ENCODE peak calls at places on chromosomes 6 and 20, in six cellular contexts. Q, D, U, C, E and N are unnamed samples.

GRCh38 chr20:52168116-52168515 is 23.5 kb downstream of the ZFP64 start:
- DNase-seq in Q (no peak), D (no peak), E (no peak), C (no peak), U (no peak), N (no peak)

GRCh38 chr20:42125426-42125825 is 507.2 kb upstream of the CHD6 start:
- DNase-seq in C (no peak), U (peak), D (no peak), E (no peak), Q (no peak), N (no peak)

GRCh38 chr20:46157625-46158024 is 39.5 kb downstream of the CD40 start:
- DNase-seq in C (no peak), U (no peak), E (no peak), Q (no peak), D (no peak), N (no peak)

GRCh38 chr6:139962663-139963314 is 588.3 kb upstream of the CITED2 start:
- DNase-seq in Q (no peak), D (no peak), U (no peak), C (no peak), E (no peak), N (no peak)

GRCh38 chr6:129280719-129281118 is 397.8 kb downstream of the LAMA2 start:
- DNase-seq in D (no peak), Q (no peak), C (peak), U (no peak), E (no peak), N (no peak)

GRCh38 chr20:31845300-31845863 is at the start of gene FOXS1:
- DNase-seq in Q (no peak), U (no peak), C (no peak), D (peak), E (no peak), N (no peak)

GRCh38 chr20:43949248-43949647 is 34.6 kb downstream of the TOX2 start:
- DNase-seq in U (no peak), E (no peak), D (no peak), C (no peak), Q (no peak), N (no peak)

GRCh38 chr6:1091905-1092304 is 220.0 kb upstream of the FOXQ1 start:
- DNase-seq in Q (no peak), C (peak), D (no peak), U (no peak), E (no peak), N (no peak)

GRCh38 chr20:19889011-19889953 is 127.9 kb upstream of the NAA20 start:
- DNase-seq in U (peak), Q (peak), E (peak), C (peak), D (peak), N (peak)

GRCh38 chr20:25360631-25361286 is 29.9 kb downstream of the ABHD12 start:
- DNase-seq in D (peak), U (peak), E (no peak), Q (no peak), C (peak), N (no peak)

GRCh38 chr6:85460951-85461805 is 11.3 kb downstream of the NT5E start:
- DNase-seq in D (peak), C (no peak), U (peak), E (no peak), Q (no peak), N (no peak)

GRCh38 chr6:22147983-22148797 is 148.6 kb downstream of the PRL start:
- DNase-seq in C (peak), Q (no peak), D (peak), E (peak), U (peak), N (peak)

GRCh38 chr6:152635949-152636674 is 1.1 kb downstream of the SYNE1 start:
- DNase-seq in D (peak), E (no peak), C (peak), U (no peak), Q (peak), N (no peak)

GRCh38 chr6:141808662-141809061 is 324.1 kb upstream of the GJE1 start:
- DNase-seq in D (no peak), Q (no peak), C (no peak), U (no peak), E (no peak), N (no peak)

GRCh38 chr20:47740225-47741184 is 44.8 kb downstream of the SULF2 start:
- DNase-seq in E (no peak), D (no peak), U (no peak), Q (no peak), C (no peak), N (no peak)

GRCh38 chr6:168132531-168133184 is 53.6 kb upstream of the FRMD1 start:
- DNase-seq in U (peak), D (peak), E (peak), C (peak), Q (no peak), N (no peak)

GRCh38 chr6:53813801-53814200 is 19.0 kb downstream of the LRRC1 start:
- DNase-seq in Q (no peak), U (no peak), C (no peak), D (no peak), E (no peak), N (no peak)

GRCh38 chr6:167898673-167899311 is 72.1 kb downstream of the AFDN start:
- DNase-seq in C (peak), U (peak), D (peak), Q (peak), E (no peak), N (peak)

GRCh38 chr20:38460040-38460623 is 12.5 kb upstream of the RALGAPB start:
- DNase-seq in E (peak), C (no peak), Q (peak), U (peak), D (peak), N (peak)

GRCh38 chr6:84082693-84083265 is 49.2 kb downstream of the MRAP2 start:
- DNase-seq in Q (peak), U (no peak), C (no peak), D (no peak), E (no peak), N (no peak)

GRCh38 chr6:131852200-131852599 is 44.4 kb downstream of the ENPP1 start:
- DNase-seq in C (no peak), E (no peak), D (no peak), U (no peak), Q (no peak), N (no peak)

GRCh38 chr6:69622230-69622629 is 174.6 kb downstream of the LMBRD1 start:
- DNase-seq in Q (peak), D (no peak), E (no peak), C (no peak), U (no peak), N (no peak)

GRCh38 chr6:70706491-70707123 is 38.9 kb downstream of the SMAP1 start:
- DNase-seq in D (peak), U (peak), E (no peak), Q (peak), C (peak), N (peak)

GRCh38 chr6:108156938-108157233 is 8.9 kb upstream of the NR2E1 start:
- DNase-seq in C (no peak), Q (no peak), U (no peak), E (no peak), D (no peak), N (no peak)

GRCh38 chr20:25496165-25496967 is 88.9 kb downstream of the GINS1 start:
- DNase-seq in E (no peak), U (no peak), D (no peak), C (no peak), Q (no peak), N (no peak)

GRCh38 chr20:35954200-35954906 is at the start of gene SCAND1:
- DNase-seq in Q (peak), E (peak), U (peak), C (peak), D (peak), N (peak)